ENCODE peak calls at places on chromosome 22, in four cellular contexts. S is IMR-90, A is HepG2, J is left lung. C is an unnamed sample.

GRCh38 chr22:18062421-18062820 is 15.4 kb upstream of the PEX26 start:
- DNase-seq in A (no peak), S (no peak), J (no peak), C (no peak)

GRCh38 chr22:24099661-24100060 is 81.6 kb upstream of the SUSD2 start:
- DNase-seq in J (no peak), A (no peak), S (no peak), C (peak; percentile 52)

GRCh38 chr22:40588726-40589125 is 47.8 kb downstream of the MRTFA start:
- DNase-seq in A (peak; percentile 94), S (peak; percentile 70), J (no peak), C (no peak)

GRCh38 chr22:39535831-39536449 is 3.4 kb upstream of the RPS19BP1 start:
- DNase-seq in A (no peak), J (no peak), S (no peak), C (no peak)

GRCh38 chr22:27800250-27801131 is 1.1 kb downstream of the MN1 start:
- DNase-seq in J (no peak), A (no peak), S (no peak), C (no peak)

GRCh38 chr22:18091916-18092526 is 14.2 kb downstream of the PEX26 start:
- DNase-seq in A (peak; percentile 76), J (no peak), S (peak; percentile 43), C (peak; percentile 82)

GRCh38 chr22:19630614-19631013 is 83.7 kb upstream of the SEPTIN5 start:
- DNase-seq in J (no peak), S (no peak), A (no peak), C (no peak)

GRCh38 chr22:50044485-50045143 is 13.5 kb downstream of the TTLL8 start:
- DNase-seq in A (no peak), S (no peak), J (peak; percentile 50), C (no peak)

GRCh38 chr22:25350551-25350971 is 131.1 kb downstream of the CRYBB2 start:
- DNase-seq in A (no peak), S (no peak), J (peak; percentile 79), C (no peak)

GRCh38 chr22:31288496-31289235 is 3.6 kb downstream of the PIK3IP1 start:
- DNase-seq in S (no peak), A (no peak), J (no peak), C (no peak)
- H3K4me3 ChIP-seq in S (no peak overlapping the region), A (no peak overlapping the region), J (no peak overlapping the region), C (peak overlapping the region; percentile 16)

GRCh38 chr22:30289980-30290313 is 642 bp upstream of the CASTOR1 start:
- DNase-seq in S (no peak), A (no peak), J (peak; percentile 85), C (no peak)
- TF ChIP-seq CTCF in S (no peak), A (no peak), J (no peak), C (no peak)

DNA sequence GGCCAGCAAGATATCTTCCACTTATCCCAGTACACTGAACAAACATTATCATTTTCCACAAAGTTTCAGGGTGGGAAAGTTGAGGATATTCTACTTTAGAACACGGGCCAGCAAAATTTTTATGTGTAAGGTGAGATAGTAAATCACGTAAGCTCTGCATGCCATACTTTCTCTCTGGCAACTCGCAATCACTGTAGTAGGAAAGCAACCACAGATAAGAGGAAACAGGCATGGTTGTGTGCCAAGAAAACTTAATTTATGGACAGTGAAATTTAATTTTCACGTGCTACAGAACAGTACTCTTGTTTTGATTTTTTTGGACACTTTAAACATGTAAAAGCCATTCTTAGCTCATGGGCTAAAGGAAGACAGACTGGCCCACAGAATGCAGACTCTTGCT is 82.5 kb downstream of the LARGE1 start:
- DNase-seq in J (no peak), S (no peak), A (no peak), C (no peak)
- H3K27me3 ChIP-seq in J (no peaks in the 10 kb centered on the region), S (no peaks in the 10 kb centered on the region), A (no peaks in the 10 kb centered on the region), C (no peaks in the 10 kb centered on the region)

GRCh38 chr22:46075764-46076531 is 74.4 kb upstream of the PPARA start:
- DNase-seq in S (no peak), J (peak; percentile 37), A (no peak), C (peak; percentile 8)
- H3K4me3 ChIP-seq in S (no peak overlapping the region), J (peak overlapping the region; percentile 77), A (no peak overlapping the region), C (peak overlapping the region; percentile 89)

GRCh38 chr22:30602049-30602448 is 4.9 kb upstream of the TCN2 start:
- DNase-seq in S (peak; percentile 43), A (peak; percentile 47), J (no peak), C (no peak)
- TF ChIP-seq CTCF in S (peak; percentile 27), A (peak; percentile 64), J (no peak), C (no peak)

DNA sequence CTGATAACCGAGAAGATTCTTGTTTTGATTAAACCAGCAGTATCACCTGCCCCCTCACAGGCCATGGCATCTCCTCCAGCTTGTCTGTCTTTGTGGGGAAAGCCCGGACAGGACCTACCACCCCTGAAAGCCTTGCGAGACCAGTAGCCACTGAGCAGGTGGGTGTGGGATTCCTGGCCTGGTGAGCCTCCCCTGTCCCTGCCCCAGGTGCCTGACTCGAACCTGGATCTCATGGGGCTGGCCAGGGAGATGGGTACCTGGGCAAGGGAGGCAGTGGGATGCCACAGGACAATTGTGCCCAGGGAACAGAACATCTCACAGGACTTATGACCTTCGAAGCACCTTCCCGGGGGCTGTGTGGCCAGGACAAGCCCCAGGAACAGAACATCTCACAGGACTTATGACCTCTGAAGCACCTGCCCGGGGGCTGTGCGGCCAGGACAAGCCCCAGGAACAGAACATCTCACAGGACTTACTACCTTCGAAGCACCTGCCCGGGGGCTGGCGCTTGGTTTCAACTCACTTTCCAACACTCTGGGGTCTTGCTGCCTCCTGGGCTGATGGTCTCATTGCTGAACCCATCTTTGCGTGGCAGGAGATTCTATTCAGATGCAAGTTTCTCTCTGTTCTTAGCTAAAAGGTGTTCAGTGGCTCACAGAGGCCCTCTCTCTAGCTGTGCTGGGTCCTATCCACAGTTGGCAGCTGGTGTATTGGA is 854.5 kb downstream of the BRD1 start:
- DNase-seq in S (no peak), J (peak; percentile 61), A (no peak), C (no peak)
- H3K27me3 ChIP-seq in S (no peaks in the 10 kb centered on the region), J (no peaks in the 10 kb centered on the region), A (peaks cover 4% of the 10 kb centered on the region), C (no peaks in the 10 kb centered on the region)

GRCh38 chr22:29207231-29207550 is 1.5 kb downstream of the EMID1 start:
- DNase-seq in J (no peak), A (no peak), S (no peak), C (no peak)
- H3K4me3 ChIP-seq in J (no peak overlapping the region), A (no peak overlapping the region), S (no peak overlapping the region), C (no peak overlapping the region)

DNA sequence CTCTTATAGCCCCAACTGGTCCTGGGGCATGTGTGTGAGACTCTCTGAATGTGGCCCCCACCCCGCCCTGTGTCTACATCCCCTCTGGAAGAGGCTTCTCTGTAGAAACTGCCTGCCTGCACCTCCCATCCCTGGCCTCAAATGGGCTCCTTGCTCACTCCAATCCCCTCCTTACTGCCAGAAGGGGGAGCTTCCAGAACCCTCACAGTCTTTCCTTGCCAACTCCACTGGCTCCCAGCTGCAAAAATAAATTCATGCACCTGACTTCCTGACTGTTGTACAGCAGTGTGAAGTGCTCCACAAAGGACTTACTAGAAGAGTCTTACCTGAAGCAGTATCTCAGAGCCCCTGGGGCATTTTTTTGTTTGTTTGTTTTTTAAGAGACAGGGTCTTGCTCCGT is 15.2 kb upstream of the SERPIND1 start:
- DNase-seq in J (no peak), S (no peak), A (peak; percentile 56), C (no peak)
- TF ChIP-seq CTCF in J (no peak), S (no peak), A (peak; percentile 69), C (no peak)

DNA sequence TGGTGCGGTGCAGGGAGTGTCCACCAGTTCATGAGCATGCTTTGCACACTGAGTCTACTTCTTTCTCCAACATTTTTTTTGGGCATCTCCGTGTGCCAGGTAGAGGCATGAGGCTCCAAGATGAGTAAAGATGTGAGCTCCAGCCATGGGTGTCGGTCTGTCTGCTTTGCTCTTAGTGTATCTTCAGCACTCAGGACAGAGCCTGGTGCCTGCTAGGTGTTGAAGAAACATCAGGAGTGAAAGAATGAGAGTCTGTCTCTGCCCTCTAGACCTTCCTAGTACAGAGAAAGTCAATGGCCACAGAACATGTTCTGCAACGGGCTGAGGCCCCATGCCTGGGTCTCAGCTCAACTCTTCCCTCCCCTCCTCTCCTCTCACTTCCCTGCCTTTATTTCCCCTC is 486.5 kb downstream of the TBC1D22A start:
- DNase-seq in J (no peak), S (no peak), A (no peak), C (no peak)
- H3K27me3 ChIP-seq in J (no peaks in the 10 kb centered on the region), S (no peaks in the 10 kb centered on the region), A (peaks cover 3% of the 10 kb centered on the region), C (no peaks in the 10 kb centered on the region)